ENCODE peak calls at places on chromosomes 12 and 14, in nine cellular contexts. E is tibial nerve, D is HCT116, K is body of pancreas, F is A549, U is breast epithelium, H is spleen, Y is right lobe of liver, A is Peyer's patch. W is an unnamed sample.

GRCh38 chr12:12976366-12976765 is 23.7 kb downstream of the HEBP1 start:
- DNase-seq in E (peak), D (no peak), K (no peak), F (peak), U (no peak), H (no peak), Y (no peak), A (no peak), W (no peak)

GRCh38 chr14:34029921-34030334 is 79.1 kb upstream of the EGLN3 start:
- DNase-seq in E (peak), D (no peak), K (no peak), F (no peak), U (no peak), H (no peak), Y (no peak), A (no peak), W (peak)

GRCh38 chr14:84312551-84312950 is 1217.4 kb upstream of the FLRT2 start:
- DNase-seq in E (no peak), D (no peak), K (no peak), F (no peak), U (no peak), H (no peak), Y (no peak), A (no peak), W (no peak)

GRCh38 chr14:23951590-23952143 is 1.9 kb upstream of the DHRS4 start:
- DNase-seq in E (no peak), D (no peak), K (peak), F (no peak), U (no peak), H (no peak), Y (peak), A (no peak), W (no peak)

GRCh38 chr12:67541625-67541991 is 106.9 kb upstream of the DYRK2 start:
- DNase-seq in E (no peak), D (no peak), K (no peak), F (no peak), U (no peak), H (no peak), Y (no peak), A (no peak), W (no peak)

GRCh38 chr12:42756841-42757661 is 167.5 kb upstream of the PRICKLE1 start:
- DNase-seq in E (no peak), D (peak), K (peak), F (peak), U (peak), H (no peak), Y (no peak), A (no peak), W (no peak)

GRCh38 chr12:88298761-88299242 is 156.7 kb downstream of the TMTC3 start:
- DNase-seq in E (no peak), D (peak), K (no peak), F (peak), U (no peak), H (no peak), Y (no peak), A (no peak), W (no peak)

GRCh38 chr14:92613008-92613658 is 99.6 kb downstream of the RIN3 start:
- DNase-seq in E (peak), D (no peak), K (no peak), F (peak), U (no peak), H (peak), Y (no peak), A (peak), W (peak)

GRCh38 chr12:118052324-118053070 is 8.5 kb downstream of the WSB2 start:
- DNase-seq in E (peak), D (peak), K (peak), F (peak), U (peak), H (peak), Y (peak), A (peak), W (peak)

GRCh38 chr12:17618831-17619230 is 471.2 kb downstream of the RERGL start:
- DNase-seq in E (no peak), D (no peak), K (no peak), F (no peak), U (no peak), H (no peak), Y (no peak), A (no peak), W (no peak)

GRCh38 chr14:76727403-76727802 is 33.9 kb upstream of the VASH1 start:
- DNase-seq in E (no peak), D (no peak), K (no peak), F (no peak), U (no peak), H (no peak), Y (no peak), A (no peak), W (no peak)

GRCh38 chr14:101037021-101037817 is 133.7 kb upstream of the RTL1 start:
- DNase-seq in E (no peak), D (no peak), K (no peak), F (no peak), U (no peak), H (peak), Y (no peak), A (peak), W (no peak)

GRCh38 chr12:558595-558994 is 98.9 kb downstream of the B4GALNT3 start:
- DNase-seq in E (no peak), D (no peak), K (no peak), F (no peak), U (no peak), H (no peak), Y (no peak), A (no peak), W (no peak)

GRCh38 chr12:57012600-57013465 is 3.5 kb downstream of the TAC3 start:
- DNase-seq in E (no peak), D (no peak), K (no peak), F (no peak), U (no peak), H (no peak), Y (no peak), A (peak), W (no peak)

GRCh38 chr12:130715996-130716917 is at the start of gene RIMBP2:
- DNase-seq in E (no peak), D (no peak), K (no peak), F (peak), U (no peak), H (peak), Y (no peak), A (no peak), W (peak)

GRCh38 chr12:115771065-115771464 is 506.4 kb downstream of the MED13L start:
- DNase-seq in E (no peak), D (peak), K (no peak), F (peak), U (no peak), H (no peak), Y (no peak), A (peak), W (no peak)
- H3K27ac ChIP-seq in E (no peak), D (no peak), K (no peak), F (no peak), U (no peak), H (no peak), Y (no peak), A (no peak), W (no peak)

DNA sequence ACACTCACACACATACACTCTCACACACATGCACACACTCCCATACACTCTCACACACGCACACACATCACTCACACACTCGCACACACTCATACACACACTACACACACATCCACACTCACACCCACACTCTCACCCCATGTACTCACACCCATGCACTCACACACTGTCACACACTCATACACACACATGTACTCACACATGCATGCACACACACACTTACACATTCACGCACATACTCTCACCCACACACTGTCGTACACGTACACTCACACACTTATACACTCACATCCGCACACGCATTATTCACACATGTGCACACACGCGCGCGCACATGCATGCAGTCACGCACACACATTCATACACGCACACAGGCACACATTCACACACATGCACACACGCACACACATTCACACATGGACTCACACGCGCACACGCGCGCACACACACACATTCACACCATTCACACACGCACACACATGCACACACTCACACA is 3.9 kb upstream of the GPR162 start:
- DNase-seq in E (no peak), D (no peak), K (no peak), F (no peak), U (no peak), H (no peak), Y (no peak), A (no peak), W (no peak)
- TF ChIP-seq POLR2A in E (no peak), D (no peak), K (no peak), F (no peak), U (no peak), H (no peak), Y (no peak), A (no peak), W (no peak)

GRCh38 chr12:58528266-58528665 is 392.0 kb downstream of the LRIG3 start:
- DNase-seq in E (no peak), D (no peak), K (no peak), F (no peak), U (no peak), H (no peak), Y (no peak), A (no peak), W (no peak)

GRCh38 chr12:58532855-58533608 is 387.3 kb downstream of the LRIG3 start:
- DNase-seq in E (no peak), D (no peak), K (no peak), F (peak), U (no peak), H (no peak), Y (no peak), A (no peak), W (no peak)

GRCh38 chr12:58530421-58531067 is 389.8 kb downstream of the LRIG3 start:
- DNase-seq in E (no peak), D (no peak), K (no peak), F (no peak), U (no peak), H (no peak), Y (no peak), A (no peak), W (no peak)

GRCh38 chr12:58529897-58530296 is 390.4 kb downstream of the LRIG3 start:
- DNase-seq in E (no peak), D (no peak), K (no peak), F (no peak), U (no peak), H (no peak), Y (no peak), A (no peak), W (no peak)

GRCh38 chr12:58529114-58529665 is 391.1 kb downstream of the LRIG3 start:
- DNase-seq in E (no peak), D (no peak), K (no peak), F (peak), U (no peak), H (no peak), Y (no peak), A (no peak), W (no peak)
- H3K27ac ChIP-seq in E (no peak), D (no peak), K (no peak), F (peak), U (no peak), H (no peak), Y (no peak), A (no peak), W (no peak)

GRCh38 chr14:68576496-68577244 is 216.2 kb downstream of the ZFP36L1 start:
- DNase-seq in E (no peak), D (peak), K (no peak), F (peak), U (no peak), H (no peak), Y (no peak), A (no peak), W (no peak)
- TF ChIP-seq POLR2A in E (no peak), D (no peak), K (no peak), F (no peak), U (no peak), H (no peak), Y (no peak), A (no peak), W (no peak)

GRCh38 chr14:63453443-63453936 is 89.7 kb downstream of the PPP2R5E start:
- DNase-seq in E (no peak), D (no peak), K (no peak), F (no peak), U (no peak), H (no peak), Y (no peak), A (no peak), W (no peak)
- H3K27ac ChIP-seq in E (no peak), D (no peak), K (peak), F (no peak), U (no peak), H (no peak), Y (no peak), A (no peak), W (no peak)

GRCh38 chr12:112125250-112125999 is at the start of gene TRAFD1:
- DNase-seq in E (peak), D (peak), K (peak), F (peak), U (peak), H (peak), Y (peak), A (peak), W (peak)
- TF ChIP-seq POLR2A in E (peak), D (peak), K (peak), F (peak), U (peak), H (peak), Y (peak), A (peak), W (peak)

GRCh38 chr12:106600503-106600902 is 17.7 kb downstream of the RFX4 start:
- DNase-seq in E (no peak), D (no peak), K (no peak), F (no peak), U (no peak), H (no peak), Y (no peak), A (no peak), W (no peak)
- H3K27ac ChIP-seq in E (no peak), D (no peak), K (no peak), F (no peak), U (no peak), H (no peak), Y (no peak), A (no peak), W (no peak)